ENCODE peak calls at places on chromosomes 7 and 10, in four cellular contexts. W is IMR-90, G is H9, E is H1. N is an unnamed sample.

GRCh38 chr7:82441916-82442478 is 1.6 kb downstream of the CACNA2D1 start:
- DNase-seq in W (peak), G (no peak), E (no peak), N (peak)

GRCh38 chr10:85919358-85920022 is 447.1 kb downstream of the GRID1 start:
- DNase-seq in W (no peak), G (no peak), E (no peak), N (peak)

GRCh38 chr10:11156480-11156879 is 138.8 kb downstream of the CELF2 start:
- DNase-seq in W (no peak), G (no peak), E (no peak), N (no peak)

GRCh38 chr7:157616931-157617330 is 280.1 kb downstream of the DNAJB6 start:
- DNase-seq in W (no peak), G (no peak), E (no peak), N (no peak)

GRCh38 chr10:48993627-48994026 is 54.0 kb upstream of the LRRC18 start:
- DNase-seq in W (no peak), G (no peak), E (no peak), N (no peak)

GRCh38 chr7:81410471-81411117 is 359.3 kb downstream of the HGF start:
- DNase-seq in W (no peak), G (no peak), E (no peak), N (no peak)

GRCh38 chr10:19811517-19811916 is 4.7 kb upstream of the PLXDC2 start:
- DNase-seq in W (peak), G (peak), E (no peak), N (peak)

GRCh38 chr7:29146888-29147609 is 712 bp upstream of the CPVL start:
- DNase-seq in W (no peak), G (peak), E (no peak), N (peak)

GRCh38 chr7:84895563-84895962 is 291.3 kb downstream of the SEMA3D start:
- DNase-seq in W (no peak), G (no peak), E (no peak), N (no peak)

GRCh38 chr10:75408911-75409885 is 7.6 kb upstream of the ZNF503 start:
- DNase-seq in W (no peak), G (peak), E (peak), N (peak)

DNA sequence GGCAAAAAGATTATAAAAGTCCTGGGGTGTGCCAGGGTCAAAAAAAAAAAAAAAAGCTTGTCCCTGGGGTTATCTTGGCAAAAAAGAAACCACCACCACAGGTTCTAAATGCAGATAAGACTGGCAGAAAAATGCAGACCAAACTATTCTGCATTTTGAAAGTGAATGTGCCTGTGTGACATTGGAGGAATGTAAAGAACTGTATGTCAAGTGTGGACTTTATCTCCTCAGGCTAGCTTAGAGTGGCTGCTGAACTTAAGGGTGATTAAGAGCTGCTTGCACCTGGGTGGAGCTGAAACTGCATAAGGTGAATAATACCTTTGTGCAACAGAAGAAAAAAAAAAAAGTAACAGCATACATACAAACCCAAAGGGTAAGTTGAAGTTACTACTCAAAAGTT is 1.3 kb upstream of the NAPEPLD start:
- DNase-seq in W (no peak), G (no peak), E (no peak), N (peak)
- H4K5ac ChIP-seq in W (peak), G (no peak), E (no peak), N (no peak)

GRCh38 chr10:78654047-78654590 is 414.6 kb upstream of the ZMIZ1 start:
- DNase-seq in W (no peak), G (no peak), E (no peak), N (no peak)

GRCh38 chr10:78656815-78657621 is 411.7 kb upstream of the ZMIZ1 start:
- DNase-seq in W (no peak), G (no peak), E (no peak), N (peak)

GRCh38 chr10:78656397-78656796 is 412.4 kb upstream of the ZMIZ1 start:
- DNase-seq in W (no peak), G (no peak), E (no peak), N (no peak)

GRCh38 chr10:78657622-78658165 is 411.1 kb upstream of the ZMIZ1 start:
- DNase-seq in W (peak), G (peak), E (peak), N (peak)

GRCh38 chr10:78655941-78656340 is 412.8 kb upstream of the ZMIZ1 start:
- DNase-seq in W (peak), G (no peak), E (no peak), N (no peak)
- H4K8ac ChIP-seq in W (peak), G (no peak), E (no peak), N (no peak)

GRCh38 chr7:98285132-98286092 is 3.9 kb downstream of the BRI3 start:
- DNase-seq in W (no peak), G (no peak), E (no peak), N (no peak)
- H4K5ac ChIP-seq in W (peak), G (no peak), E (no peak), N (no peak)

GRCh38 chr10:103367782-103368518 is at the start of gene TAF5:
- DNase-seq in W (peak), G (peak), E (peak), N (peak)
- H4K8ac ChIP-seq in W (peak), G (no peak), E (peak), N (peak)

GRCh38 chr10:3616880-3617279 is 168.1 kb downstream of the KLF6 start:
- DNase-seq in W (no peak), G (no peak), E (no peak), N (peak)
- H4K5ac ChIP-seq in W (no peak), G (no peak), E (no peak), N (no peak)

DNA sequence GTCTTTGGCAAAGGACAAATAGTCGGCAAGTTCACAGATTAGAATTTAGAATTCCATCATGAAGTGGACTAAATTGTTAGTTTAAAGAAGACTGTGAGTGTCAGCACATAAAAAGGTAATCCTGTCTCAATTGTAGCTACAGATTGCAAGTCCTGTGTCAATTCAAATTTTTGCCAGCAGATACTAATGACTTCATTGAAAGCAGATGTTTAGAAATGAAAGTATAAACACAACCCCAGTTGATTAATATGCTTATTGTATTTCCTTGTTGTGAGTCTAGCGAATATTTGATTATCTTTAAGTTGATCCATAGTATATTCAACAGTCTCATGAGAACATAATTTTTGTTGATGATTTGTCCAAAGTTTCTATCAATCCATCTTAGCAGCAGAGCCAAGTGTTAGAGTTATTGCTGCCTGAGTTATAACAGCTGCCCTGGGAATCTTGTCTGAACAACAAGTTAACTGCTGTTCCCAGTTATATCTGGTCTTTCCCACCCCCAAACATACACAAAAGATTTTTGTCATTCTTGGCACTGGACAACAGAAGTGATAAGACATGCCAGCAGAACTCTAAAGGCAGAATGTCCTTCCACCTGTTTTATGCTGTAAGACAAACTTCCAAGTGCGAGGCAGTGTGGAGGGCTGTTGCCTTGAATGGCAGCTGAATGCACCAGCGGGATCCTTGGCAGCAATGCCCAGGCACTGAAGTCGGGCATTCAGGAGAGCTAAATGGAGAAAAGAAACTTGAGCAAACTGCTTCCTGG is 21.3 kb upstream of the HERPUD2 start:
- DNase-seq in W (peak), G (no peak), E (no peak), N (no peak)
- H4K8ac ChIP-seq in W (no peak), G (no peak), E (no peak), N (no peak)

GRCh38 chr10:118927317-118927716 is 102.2 kb upstream of the NANOS1 start:
- DNase-seq in W (no peak), G (no peak), E (no peak), N (no peak)
- H4K5ac ChIP-seq in W (no peak), G (no peak), E (no peak), N (no peak)

N was measured in mesendoderm.